ENCODE peak calls at places on chromosomes 4 and X, in four cellular contexts. One of them, this sample, is unnamed.

GRCh38 chr4:172392741-172393140 is 579.5 kb downstream of the GALNTL6 start:
- DNase-seq in iPS-NIHi11: no peak
- DNase-seq in activated gamma-delta T cell treated with anti-CD3 and anti-CD28 coated beads, Interleukin-2, amount 50 U/mL, for 16 hours: no peak
- DNase-seq in naive thymus-derived CD4-positive, alpha-beta T cell: no peak
- DNase-seq in this sample: no peak

GRCh38 chrX:131693359-131693758 is 149.5 kb downstream of the OR13H1 start:
- DNase-seq in iPS-NIHi11: no peak
- DNase-seq in activated gamma-delta T cell treated with anti-CD3 and anti-CD28 coated beads, Interleukin-2, amount 50 U/mL, for 16 hours: no peak
- DNase-seq in naive thymus-derived CD4-positive, alpha-beta T cell: no peak
- DNase-seq in this sample: no peak

GRCh38 chr4:174388744-174389143 is 105.0 kb downstream of the CEP44 start:
- DNase-seq in iPS-NIHi11: no peak
- DNase-seq in activated gamma-delta T cell treated with anti-CD3 and anti-CD28 coated beads, Interleukin-2, amount 50 U/mL, for 16 hours: no peak
- DNase-seq in naive thymus-derived CD4-positive, alpha-beta T cell: no peak
- DNase-seq in this sample: no peak

GRCh38 chrX:42143866-42144592 is 220.7 kb upstream of the CASK start:
- DNase-seq in iPS-NIHi11: peak; percentile 4
- DNase-seq in activated gamma-delta T cell treated with anti-CD3 and anti-CD28 coated beads, Interleukin-2, amount 50 U/mL, for 16 hours: no peak
- DNase-seq in naive thymus-derived CD4-positive, alpha-beta T cell: no peak
- DNase-seq in this sample: no peak

GRCh38 chrX:13050151-13050550 is 5.7 kb upstream of the FAM9C start:
- DNase-seq in iPS-NIHi11: no peak
- DNase-seq in activated gamma-delta T cell treated with anti-CD3 and anti-CD28 coated beads, Interleukin-2, amount 50 U/mL, for 16 hours: no peak
- DNase-seq in naive thymus-derived CD4-positive, alpha-beta T cell: no peak
- DNase-seq in this sample: no peak

GRCh38 chr4:157115613-157116340 is 39.8 kb downstream of the GLRB start:
- DNase-seq in iPS-NIHi11: no peak
- DNase-seq in activated gamma-delta T cell treated with anti-CD3 and anti-CD28 coated beads, Interleukin-2, amount 50 U/mL, for 16 hours: no peak
- DNase-seq in naive thymus-derived CD4-positive, alpha-beta T cell: no peak
- DNase-seq in this sample: no peak

GRCh38 chr4:102493257-102493656 is 7.9 kb upstream of the NFKB1 start:
- DNase-seq in iPS-NIHi11: no peak
- DNase-seq in activated gamma-delta T cell treated with anti-CD3 and anti-CD28 coated beads, Interleukin-2, amount 50 U/mL, for 16 hours: no peak
- DNase-seq in naive thymus-derived CD4-positive, alpha-beta T cell: no peak
- DNase-seq in this sample: no peak

GRCh38 chrX:10681167-10681566 is 60.8 kb upstream of the MID1 start:
- DNase-seq in iPS-NIHi11: no peak
- DNase-seq in activated gamma-delta T cell treated with anti-CD3 and anti-CD28 coated beads, Interleukin-2, amount 50 U/mL, for 16 hours: no peak
- DNase-seq in naive thymus-derived CD4-positive, alpha-beta T cell: no peak
- DNase-seq in this sample: no peak